ENCODE peak calls at places on chromosomes 16 and 17, in eight cellular contexts. K is iris pigment epithelial cell; T is AG08395; O is caudate nucleus; B is DMS79; J is naive thymus-derived CD8-positive, alpha-beta T cell; X is stimulated activated naive CD8-positive, alpha-beta T cell treated with anti-CD3 and anti-CD28 coated beads, Interleukin-15, amount 100 ng/mL, for 72 hours; G is BJ. D is an unnamed sample.
A peak's percentile ranks its signal among the peaks of the same experiment; 100 is the strongest.

GRCh38 chr16:86917471-86918365 is 339.4 kb downstream of the FOXL1 start:
- DNase-seq in J (no peak), T (no peak), B (no peak), O (no peak), G (no peak), X (no peak), K (no peak), D (no peak)

GRCh38 chr17:6908807-6909206 is 77.3 kb upstream of the TEKT1 start:
- DNase-seq in T (no peak), K (no peak), B (no peak), X (no peak), O (no peak), J (no peak), G (no peak), D (no peak)

GRCh38 chr16:70688266-70688742 is 2.5 kb upstream of the MTSS2 start:
- DNase-seq in B (no peak), K (peak; percentile 42), O (peak; percentile 49), G (no peak), T (peak; percentile 78), J (no peak), X (no peak), D (no peak)

GRCh38 chr17:48016112-48016511 is 21.5 kb downstream of the COPZ2 start:
- DNase-seq in G (no peak), B (no peak), X (no peak), J (no peak), K (peak; percentile 47), T (no peak), O (no peak), D (no peak)

GRCh38 chr17:74798239-74798707 is 22.1 kb upstream of the NAT9 start:
- DNase-seq in G (peak; percentile 21), T (peak; percentile 67), X (no peak), J (no peak), B (no peak), K (peak; percentile 15), O (no peak), D (no peak)

GRCh38 chr16:57115504-57116182 is 23.3 kb downstream of the CPNE2 start:
- DNase-seq in K (peak; percentile 49), J (no peak), B (no peak), O (peak; percentile 79), X (no peak), G (no peak), T (no peak), D (no peak)

GRCh38 chr17:73390221-73390620 is 78.4 kb upstream of the CDC42EP4 start:
- DNase-seq in X (no peak), O (no peak), K (no peak), T (no peak), G (no peak), B (no peak), J (no peak), D (no peak)

GRCh38 chr17:50109785-50110184 is 14.6 kb downstream of the PDK2 start:
- DNase-seq in O (no peak), B (no peak), X (no peak), T (no peak), K (no peak), J (no peak), G (no peak), D (no peak)

GRCh38 chr17:83178533-83179201 is 99.3 kb downstream of the METRNL start:
- DNase-seq in K (no peak), J (no peak), O (no peak), B (no peak), G (no peak), X (no peak), T (no peak), D (no peak)

GRCh38 chr17:83037084-83037950 is 42.1 kb upstream of the METRNL start:
- DNase-seq in X (no peak), G (no peak), O (no peak), B (no peak), K (no peak), J (no peak), T (no peak), D (no peak)

GRCh38 chr16:1674751-1675664 is 3.1 kb upstream of the JPT2 start:
- DNase-seq in B (no peak), X (no peak), K (peak; percentile 76), T (peak; percentile 76), O (no peak), J (no peak), G (no peak), D (no peak)

GRCh38 chr16:84811529-84811928 is 8.3 kb upstream of the CRISPLD2 start:
- DNase-seq in X (no peak), K (no peak), J (no peak), B (no peak), O (no peak), T (no peak), G (no peak), D (no peak)

GRCh38 chr16:29815032-29815721 is 775 bp upstream of the PAGR1 start:
- DNase-seq in B (peak; percentile 9), G (no peak), X (no peak), O (no peak), T (no peak), J (no peak), K (no peak), D (no peak)

GRCh38 chr17:83119987-83120864 is 40.8 kb downstream of the METRNL start:
- DNase-seq in G (no peak), B (no peak), O (no peak), X (no peak), T (no peak), J (peak; percentile 20), K (no peak), D (no peak)

GRCh38 chr16:81623365-81624102 is 155.6 kb upstream of the PLCG2 start:
- DNase-seq in T (peak; percentile 63), G (no peak), O (no peak), J (peak; percentile 27), B (no peak), X (peak; percentile 48), K (peak; percentile 45), D (no peak)

GRCh38 chr17:57552114-57552601 is 192.9 kb downstream of the CCDC182 start:
- DNase-seq in K (peak; percentile 70), B (no peak), X (peak; percentile 24), G (no peak), T (peak; percentile 17), O (no peak), J (peak; percentile 33), D (no peak)

GRCh38 chr17:75418523-75419050 is 13.1 kb upstream of the GRB2 start:
- DNase-seq in K (no peak), J (no peak), T (no peak), B (no peak), X (no peak), G (no peak), O (no peak), D (no peak)

GRCh38 chr16:84840687-84841627 is 21.2 kb downstream of the CRISPLD2 start:
- DNase-seq in O (no peak), X (no peak), K (no peak), B (no peak), J (no peak), T (no peak), G (no peak), D (no peak)

GRCh38 chr16:4370570-4371480 is 823 bp upstream of the VASN start:
- DNase-seq in G (no peak), K (peak; percentile 89), X (no peak), T (peak; percentile 86), B (no peak), O (no peak), J (no peak), D (peak; percentile 86)

GRCh38 chr16:71540-72341 is 690 bp downstream of the RHBDF1 start:
- DNase-seq in O (no peak), X (no peak), J (no peak), B (no peak), T (peak; percentile 84), G (no peak), K (peak; percentile 59), D (no peak)

GRCh38 chr17:74257311-74257710 is 16.7 kb upstream of the DNAI2 start:
- DNase-seq in X (no peak), O (no peak), K (no peak), G (no peak), T (no peak), J (no peak), B (no peak), D (no peak)

GRCh38 chr16:5041604-5042133 is 7.9 kb upstream of the NAGPA start:
- DNase-seq in K (peak; percentile 81), X (no peak), B (no peak), G (no peak), O (no peak), T (peak; percentile 24), J (no peak), D (no peak)

GRCh38 chr17:60129164-60129563 is 20.6 kb upstream of the CA4 start:
- DNase-seq in G (no peak), X (no peak), T (no peak), B (no peak), O (no peak), J (no peak), K (no peak), D (no peak)

GRCh38 chr17:36870618-36871002 is 66.7 kb upstream of the LHX1 start:
- DNase-seq in O (no peak), K (no peak), J (no peak), T (no peak), X (no peak), B (no peak), G (no peak), D (no peak)

GRCh38 chr17:5485270-5486205 is at the start of gene DERL2:
- DNase-seq in G (no peak), K (peak; percentile 50), X (no peak), J (no peak), B (no peak), O (no peak), T (no peak), D (no peak)

D was measured in AG09309.